ENCODE peak calls at places on chromosomes 5 and 9, in six cellular contexts. Y, B, U, N, E and Z are unnamed samples.
A peak's percentile ranks its signal among the peaks of the same experiment; 100 is the strongest.

GRCh38 chr9:121369595-121370265 is at the start of gene STOM:
- DNase-seq in Y (peak; percentile 35), B (peak; percentile 86), U (peak; percentile 59), N (peak; percentile 75), E (no peak), Z (peak; percentile 95)

GRCh38 chr9:115373000-115373709 is 255.2 kb upstream of the TNC start:
- DNase-seq in Y (no peak), B (peak; percentile 97), U (no peak), N (no peak), E (no peak), Z (peak; percentile 65)

GRCh38 chr9:19409406-19410194 is 791 bp downstream of the ACER2 start:
- DNase-seq in Y (no peak), B (peak; percentile 42), U (no peak), N (no peak), E (no peak), Z (peak; percentile 5)

GRCh38 chr9:73179594-73179993 is 27.9 kb downstream of the ANXA1 start:
- DNase-seq in Y (no peak), B (peak; percentile 67), U (no peak), N (no peak), E (no peak), Z (no peak)

GRCh38 chr5:176590035-176590729 is 19.8 kb downstream of the GPRIN1 start:
- DNase-seq in Y (no peak), B (no peak), U (no peak), N (no peak), E (no peak), Z (peak; percentile 29)

GRCh38 chr5:74326571-74327338 is 313.8 kb downstream of the ENC1 start:
- DNase-seq in Y (peak; percentile 3), B (peak; percentile 97), U (peak; percentile 72), N (peak; percentile 50), E (peak; percentile 14), Z (peak; percentile 73)

GRCh38 chr9:21710792-21711191 is 91.6 kb upstream of the MTAP start:
- DNase-seq in Y (no peak), B (no peak), U (no peak), N (no peak), E (no peak), Z (no peak)

GRCh38 chr9:1366300-1366699 is 316.1 kb downstream of the DMRT2 start:
- DNase-seq in Y (no peak), B (no peak), U (no peak), N (no peak), E (no peak), Z (no peak)

GRCh38 chr5:76386360-76386759 is 16.7 kb upstream of the IQGAP2 start:
- DNase-seq in Y (no peak), B (no peak), U (no peak), N (no peak), E (no peak), Z (no peak)

GRCh38 chr5:132751444-132751843 is 4.2 kb downstream of the CCNI2 start:
- DNase-seq in Y (no peak), B (no peak), U (no peak), N (no peak), E (peak; percentile 10), Z (peak; percentile 77)

GRCh38 chr9:121233906-121234901 is 32.5 kb upstream of the RAB14 start:
- DNase-seq in Y (no peak), B (no peak), U (no peak), N (no peak), E (no peak), Z (peak; percentile 31)

GRCh38 chr9:133929599-133929998 is 62.5 kb downstream of the VAV2 start:
- DNase-seq in Y (no peak), B (no peak), U (no peak), N (no peak), E (no peak), Z (no peak)

GRCh38 chr9:116516456-116516855 is 170.6 kb upstream of the TRIM32 start:
- DNase-seq in Y (no peak), B (no peak), U (no peak), N (no peak), E (no peak), Z (no peak)

GRCh38 chr5:143696920-143697319 is 115.0 kb upstream of the HMHB1 start:
- DNase-seq in Y (no peak), B (no peak), U (no peak), N (no peak), E (no peak), Z (peak; percentile 79)

GRCh38 chr9:132162764-132163456 is 1.1 kb downstream of the NTNG2 start:
- DNase-seq in Y (no peak), B (no peak), U (no peak), N (no peak), E (no peak), Z (no peak)

GRCh38 chr5:165559645-165560044 is 2054.2 kb downstream of the MAT2B start:
- DNase-seq in Y (no peak), B (no peak), U (no peak), N (no peak), E (no peak), Z (no peak)

GRCh38 chr5:123511290-123511647 is 708 bp upstream of the CSNK1G3 start:
- DNase-seq in Y (no peak), B (peak; percentile 63), U (no peak), N (no peak), E (no peak), Z (no peak)

GRCh38 chr5:98750693-98751092 is 22.8 kb upstream of the RGMB start:
- DNase-seq in Y (no peak), B (no peak), U (no peak), N (no peak), E (no peak), Z (no peak)

GRCh38 chr5:172766287-172767104 is 4.5 kb downstream of the DUSP1 start:
- DNase-seq in Y (no peak), B (peak; percentile 91), U (peak; percentile 78), N (peak; percentile 71), E (no peak), Z (peak; percentile 88)

GRCh38 chr9:87909310-87910041 is 8.3 kb upstream of the SPATA31C1 start:
- DNase-seq in Y (no peak), B (no peak), U (no peak), N (no peak), E (no peak), Z (no peak)

GRCh38 chr9:14616188-14616982 is 76.8 kb downstream of the ZDHHC21 start:
- DNase-seq in Y (no peak), B (peak; percentile 70), U (peak; percentile 43), N (no peak), E (no peak), Z (peak; percentile 62)

GRCh38 chr5:139764250-139764791 is 31.3 kb upstream of the PSD2 start:
- DNase-seq in Y (no peak), B (peak; percentile 78), U (no peak), N (no peak), E (no peak), Z (no peak)

GRCh38 chr9:87581513-87581912 is 83.8 kb downstream of the DAPK1 start:
- DNase-seq in Y (no peak), B (no peak), U (peak; percentile 56), N (no peak), E (no peak), Z (peak; percentile 42)

GRCh38 chr9:111559000-111559610 is 34.1 kb downstream of the ZNF483 start:
- DNase-seq in Y (no peak), B (peak; percentile 28), U (no peak), N (no peak), E (no peak), Z (peak; percentile 41)

GRCh38 chr5:9034671-9035070 is 511.2 kb downstream of the SEMA5A start:
- DNase-seq in Y (no peak), B (peak; percentile 70), U (no peak), N (no peak), E (no peak), Z (no peak)

GRCh38 chr9:93089481-93089991 is 6.5 kb upstream of the CARD19 start:
- DNase-seq in Y (no peak), B (no peak), U (no peak), N (no peak), E (no peak), Z (no peak)

GRCh38 chr5:77232959-77233358 is 22.5 kb downstream of the PDE8B start:
- DNase-seq in Y (no peak), B (peak; percentile 65), U (no peak), N (no peak), E (no peak), Z (peak; percentile 36)